ENCODE peak calls at places on chromosomes 11 and 22, in five cellular contexts. K is T-cell, V is fibroblast of mammary gland, S is GM19239, U is amygdala. R is an unnamed sample.
A peak's percentile ranks its signal among the peaks of the same experiment; 100 is the strongest.

GRCh38 chr11:15430381-15430780 is 315.7 kb downstream of the INSC start:
- DNase-seq in S (no peak), K (no peak), U (no peak), V (no peak), R (no peak)

GRCh38 chr11:1227551-1228182 is 4.8 kb downstream of the MUC5B start:
- DNase-seq in K (no peak), V (no peak), U (no peak), S (no peak), R (no peak)

GRCh38 chr22:44331881-44332714 is 19.3 kb upstream of the SHISAL1 start:
- DNase-seq in V (no peak), K (no peak), U (no peak), S (no peak), R (no peak)

GRCh38 chr11:85787809-85788805 is 22.8 kb downstream of the SYTL2 start:
- DNase-seq in V (no peak), U (no peak), K (no peak), S (no peak), R (no peak)

GRCh38 chr11:2316169-2316962 is 14.6 kb downstream of the TSPAN32 start:
- DNase-seq in K (no peak), V (no peak), U (no peak), S (no peak), R (no peak)

GRCh38 chr11:103055174-103055890 is 36.6 kb downstream of the DCUN1D5 start:
- DNase-seq in K (no peak), S (no peak), V (peak; percentile 71), U (no peak), R (peak; percentile 67)

GRCh38 chr11:68146704-68147474 is 25.7 kb upstream of the CHKA start:
- DNase-seq in U (peak; percentile 14), V (peak; percentile 26), K (no peak), S (no peak), R (peak; percentile 15)

GRCh38 chr11:90449643-90450042 is 226.8 kb upstream of the CHORDC1 start:
- DNase-seq in U (no peak), K (no peak), S (no peak), V (no peak), R (no peak)

GRCh38 chr11:119755351-119756071 is 26.5 kb upstream of the NECTIN1 start:
- DNase-seq in U (no peak), K (no peak), S (no peak), V (no peak), R (no peak)

GRCh38 chr11:34513674-34513995 is at the start of gene ELF5:
- DNase-seq in V (no peak), K (no peak), S (no peak), U (no peak), R (no peak)

GRCh38 chr11:128061321-128061871 is 526.0 kb downstream of the ETS1 start:
- DNase-seq in V (peak; percentile 48), K (no peak), S (no peak), U (no peak), R (no peak)

GRCh38 chr22:36816635-36817428 is at the start of gene PVALB:
- DNase-seq in V (peak; percentile 19), K (no peak), U (no peak), S (no peak), R (no peak)

GRCh38 chr11:112734207-112734606 is 227.0 kb upstream of the NCAM1 start:
- DNase-seq in S (no peak), U (no peak), K (no peak), V (peak; percentile 10), R (peak; percentile 3)

GRCh38 chr11:14081541-14082211 is 119.2 kb downstream of the SPON1 start:
- DNase-seq in U (no peak), K (no peak), S (no peak), V (peak; percentile 18), R (no peak)

R was measured in NAMALWA.